ENCODE peak calls at places on chromosomes 16 and 17, in five cellular contexts. U is stimulated activated CD8-positive, alpha-beta memory T cell treated with anti-CD3 and anti-CD28 coated beads, Interleukin-7, amount 100 ng/mL, for 1 hour; G is left cardiac atrium; B is stromal cell of bone marrow; X is Panc1. Y is an unnamed sample.

GRCh38 chr16:53619247-53619646 is 84.4 kb downstream of the RPGRIP1L start:
- DNase-seq in U (no peak), G (no peak), B (no peak), X (no peak), Y (no peak)

GRCh38 chr17:75524971-75525805 is at the start of gene LLGL2:
- DNase-seq in U (peak), G (peak), B (no peak), X (no peak), Y (no peak)

GRCh38 chr17:29291163-29291752 is 2.7 kb downstream of the NUFIP2 start:
- DNase-seq in U (no peak), G (no peak), B (peak), X (peak), Y (peak)

GRCh38 chr17:48465884-48466283 is 35.9 kb upstream of the SKAP1 start:
- DNase-seq in U (no peak), G (no peak), B (no peak), X (no peak), Y (no peak)

GRCh38 chr16:88922114-88922825 is 54.7 kb downstream of the CBFA2T3 start:
- DNase-seq in U (no peak), G (peak), B (peak), X (no peak), Y (peak)

GRCh38 chr17:51029142-51029541 is 91.5 kb downstream of the SPAG9 start:
- DNase-seq in U (no peak), G (no peak), B (no peak), X (no peak), Y (no peak)

GRCh38 chr17:82029990-82030469 is 1.4 kb upstream of the RAC3 start:
- DNase-seq in U (no peak), G (no peak), B (no peak), X (no peak), Y (no peak)

GRCh38 chr16:86865866-86866675 is 287.7 kb downstream of the FOXL1 start:
- DNase-seq in U (no peak), G (peak), B (peak), X (no peak), Y (no peak)

GRCh38 chr16:25689137-25689836 is 2.5 kb upstream of the HS3ST4 start:
- DNase-seq in U (no peak), G (no peak), B (no peak), X (no peak), Y (no peak)

GRCh38 chr17:62807812-62808575 is at the start of gene MARCHF10:
- DNase-seq in U (no peak), G (peak), B (no peak), X (no peak), Y (no peak)

GRCh38 chr17:73906896-73907600 is 262.8 kb upstream of the SDK2 start:
- DNase-seq in U (no peak), G (no peak), B (no peak), X (no peak), Y (no peak)